ENCODE peak calls at places on chromosome 18, in nine cellular contexts. N is IMR-90, Z is right lobe of liver, B is hepatocyte, U is Caco-2, S is HCT116, E is psoas muscle, G is cardiac muscle cell, L is neural progenitor cell. I is an unnamed sample.

GRCh38 chr18:31268985-31269406 is 49.0 kb upstream of the DSG1 start:
- DNase-seq in N (no peak), Z (no peak), B (no peak), U (no peak), S (no peak), E (no peak), G (no peak), L (no peak), I (no peak)

GRCh38 chr18:616380-616995 is 19.7 kb downstream of the CLUL1 start:
- DNase-seq in N (peak; percentile 58), Z (no peak), B (peak; percentile 65), U (peak; percentile 26), S (peak; percentile 35), E (no peak), G (peak; percentile 79), L (peak; percentile 47), I (no peak)

GRCh38 chr18:46401486-46402115 is 255.4 kb downstream of the LOXHD1 start:
- DNase-seq in N (no peak), Z (no peak), B (no peak), U (no peak), S (no peak), E (no peak), G (no peak), L (no peak), I (no peak)

GRCh38 chr18:48566588-48566987 is 27.8 kb downstream of the CTIF start:
- DNase-seq in N (no peak), Z (no peak), B (no peak), U (no peak), S (no peak), E (no peak), G (no peak), L (no peak), I (no peak)

GRCh38 chr18:59022167-59022945 is 117.3 kb upstream of the SEC11C start:
- DNase-seq in N (no peak), Z (peak; percentile 58), B (no peak), U (no peak), S (no peak), E (no peak), G (peak; percentile 45), L (no peak), I (no peak)

GRCh38 chr18:55861266-55861665 is 273.3 kb upstream of the TCF4 start:
- DNase-seq in N (peak; percentile 60), Z (no peak), B (peak; percentile 15), U (peak; percentile 5), S (no peak), E (no peak), G (peak; percentile 70), L (peak; percentile 49), I (no peak)

GRCh38 chr18:80178935-80179818 is 68.1 kb downstream of the PARD6G start:
- DNase-seq in N (no peak), Z (no peak), B (no peak), U (no peak), S (no peak), E (no peak), G (no peak), L (no peak), I (no peak)

GRCh38 chr18:5662586-5663090 is 118.8 kb upstream of the EPB41L3 start:
- DNase-seq in N (no peak), Z (no peak), B (no peak), U (no peak), S (no peak), E (no peak), G (no peak), L (no peak), I (no peak)

GRCh38 chr18:42048150-42048549 is 93.1 kb downstream of the PIK3C3 start:
- DNase-seq in N (peak; percentile 93), Z (no peak), B (peak; percentile 65), U (no peak), S (no peak), E (no peak), G (peak; percentile 86), L (no peak), I (peak; percentile 69)

GRCh38 chr18:49697757-49698595 is 115.4 kb downstream of the ACAA2 start:
- DNase-seq in N (peak; percentile 53), Z (no peak), B (no peak), U (peak; percentile 26), S (no peak), E (peak; percentile 33), G (peak; percentile 31), L (peak; percentile 30), I (no peak)

GRCh38 chr18:70373062-70373519 is 84.2 kb downstream of the SOCS6 start:
- DNase-seq in N (peak; percentile 93), Z (no peak), B (peak; percentile 46), U (no peak), S (peak; percentile 97), E (no peak), G (peak; percentile 82), L (no peak), I (peak; percentile 88)

GRCh38 chr18:31740180-31740579 is 20.5 kb downstream of the SLC25A52 start:
- DNase-seq in N (no peak), Z (peak; percentile 63), B (no peak), U (no peak), S (no peak), E (no peak), G (no peak), L (no peak), I (no peak)

GRCh38 chr18:51070545-51070944 is 40.5 kb downstream of the SMAD4 start:
- DNase-seq in N (peak; percentile 93), Z (no peak), B (no peak), U (no peak), S (no peak), E (no peak), G (peak; percentile 86), L (no peak), I (peak; percentile 56)

GRCh38 chr18:51069885-51070284 is 39.9 kb downstream of the SMAD4 start:
- DNase-seq in N (peak; percentile 36), Z (no peak), B (no peak), U (no peak), S (no peak), E (no peak), G (no peak), L (no peak), I (no peak)

GRCh38 chr18:51064256-51064655 is 34.2 kb downstream of the SMAD4 start:
- DNase-seq in N (no peak), Z (no peak), B (no peak), U (no peak), S (no peak), E (no peak), G (no peak), L (no peak), I (no peak)

GRCh38 chr18:51068111-51068510 is 38.1 kb downstream of the SMAD4 start:
- DNase-seq in N (peak; percentile 77), Z (no peak), B (no peak), U (no peak), S (no peak), E (no peak), G (peak; percentile 71), L (no peak), I (peak; percentile 88)

GRCh38 chr18:51066273-51066672 is 36.3 kb downstream of the SMAD4 start:
- DNase-seq in N (peak; percentile 78), Z (no peak), B (no peak), U (no peak), S (no peak), E (no peak), G (peak; percentile 59), L (no peak), I (peak; percentile 15)
- TF ChIP-seq CTCF in N (no peak), Z (no peak), B (no peak), U (no peak), S (no peak), E (no peak), G (no peak), L (no peak), I (no peak)

DNA sequence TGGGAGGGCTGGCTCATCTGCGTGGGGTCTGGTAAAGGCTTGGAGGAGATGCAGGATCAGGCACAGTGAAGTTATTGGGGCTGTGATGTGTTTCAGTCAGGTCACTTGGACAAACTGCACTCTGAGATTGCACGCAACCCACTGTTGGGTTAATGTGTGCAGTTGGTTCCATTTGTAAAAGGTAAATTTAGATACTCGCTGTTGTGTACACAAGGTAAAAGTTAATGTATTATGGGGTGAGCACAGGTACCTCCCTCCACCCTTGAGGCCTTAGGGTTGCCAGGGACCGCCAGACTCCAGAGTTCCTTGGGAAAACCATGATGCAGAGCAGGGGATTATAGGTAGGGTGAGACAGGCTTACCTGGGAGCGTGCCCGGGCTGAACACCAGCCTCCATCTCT is 20.1 kb downstream of the IMPA2 start:
- DNase-seq in N (no peak), Z (no peak), B (peak; percentile 65), U (no peak), S (no peak), E (no peak), G (no peak), L (no peak), I (no peak)
- H3K36me3 ChIP-seq in N (peaks cover 11% of the 10 kb centered on the region), Z (no peaks in the 10 kb centered on the region), B (no peaks in the 10 kb centered on the region), U (peaks cover 1% of the 10 kb centered on the region), S (no peaks in the 10 kb centered on the region), E (no peaks in the 10 kb centered on the region), G (no peaks in the 10 kb centered on the region), L (no peaks in the 10 kb centered on the region), I (peaks cover 3% of the 10 kb centered on the region)

GRCh38 chr18:76486600-76486999 is 8.4 kb downstream of the ZNF516 start:
- DNase-seq in N (no peak), Z (no peak), B (no peak), U (no peak), S (no peak), E (no peak), G (no peak), L (no peak), I (no peak)

GRCh38 chr18:76487782-76488181 is 7.3 kb downstream of the ZNF516 start:
- DNase-seq in N (no peak), Z (no peak), B (no peak), U (no peak), S (no peak), E (no peak), G (no peak), L (peak; percentile 61), I (no peak)

GRCh38 chr18:76487076-76487475 is 8.0 kb downstream of the ZNF516 start:
- DNase-seq in N (peak; percentile 51), Z (no peak), B (no peak), U (no peak), S (no peak), E (no peak), G (peak; percentile 54), L (no peak), I (no peak)

GRCh38 chr18:76489081-76489480 is 6.0 kb downstream of the ZNF516 start:
- DNase-seq in N (peak; percentile 27), Z (no peak), B (no peak), U (no peak), S (no peak), E (no peak), G (no peak), L (no peak), I (no peak)

GRCh38 chr18:76488190-76488589 is 6.9 kb downstream of the ZNF516 start:
- DNase-seq in N (peak; percentile 52), Z (no peak), B (no peak), U (no peak), S (no peak), E (no peak), G (peak; percentile 87), L (no peak), I (no peak)
- H3K4me3 ChIP-seq in N (no peak overlapping the region), Z (no peak overlapping the region), B (no peak overlapping the region), U (no peak overlapping the region), S (no peak overlapping the region), E (no peak overlapping the region), G (no peak overlapping the region), L (peak overlapping the region; percentile 67), I (no peak overlapping the region)

DNA sequence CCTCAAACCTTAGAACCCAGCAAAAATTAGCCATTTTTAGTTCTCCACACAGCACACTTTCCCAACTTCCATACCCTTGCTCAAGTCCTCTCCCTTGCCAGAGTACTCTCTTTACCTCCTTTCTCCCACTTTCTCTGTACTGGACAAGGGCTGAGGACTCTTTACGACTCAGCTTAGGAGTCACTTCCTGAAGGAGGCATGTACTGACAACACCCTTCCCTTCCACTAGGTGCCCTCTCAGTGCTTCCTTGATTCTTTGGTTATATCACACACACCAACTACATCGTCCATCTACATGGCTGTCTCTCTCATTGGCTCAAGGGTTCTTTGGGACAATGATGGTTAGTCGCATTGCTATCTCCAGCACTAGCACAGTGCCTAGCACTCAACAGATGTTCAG is 5.2 kb upstream of the C18orf63 start:
- DNase-seq in N (peak; percentile 60), Z (no peak), B (peak; percentile 43), U (peak; percentile 14), S (no peak), E (no peak), G (peak; percentile 56), L (no peak), I (no peak)
- TF ChIP-seq CTCF in N (peak; percentile 47), Z (peak; percentile 23), B (no peak), U (no peak), S (peak; percentile 39), E (peak; percentile 8), G (peak; percentile 55), L (peak; percentile 31), I (peak; percentile 52)